ENCODE peak calls at places on chromosome 1, in eight cellular contexts. I is gastrocnemius medialis; Z is prostate gland; P is astrocyte of the cerebellum; C is HFF-Myc; U is ovary; F is CD4-positive, alpha-beta memory T cell; A is SK-N-SH. N is an unnamed sample.

GRCh38 chr1:226586650-226587443 is 38.3 kb downstream of the STUM start:
- DNase-seq in I (no peak), Z (no peak), P (no peak), C (no peak), U (no peak), F (no peak), A (no peak), N (no peak)

GRCh38 chr1:209587778-209588177 is 4.3 kb downstream of the CAMK1G start:
- DNase-seq in I (no peak), Z (no peak), P (no peak), C (no peak), U (no peak), F (no peak), A (no peak), N (no peak)

GRCh38 chr1:228902781-228903572 is 167.7 kb downstream of the RHOU start:
- DNase-seq in I (peak), Z (peak), P (peak), C (peak), U (peak), F (no peak), A (peak), N (peak)

GRCh38 chr1:17828991-17829390 is 73.9 kb downstream of the ACTL8 start:
- DNase-seq in I (no peak), Z (no peak), P (no peak), C (no peak), U (no peak), F (no peak), A (no peak), N (no peak)

GRCh38 chr1:232084584-232085223 is 458.1 kb downstream of the DISC1 start:
- DNase-seq in I (no peak), Z (no peak), P (peak), C (no peak), U (no peak), F (no peak), A (no peak), N (no peak)

GRCh38 chr1:89998306-89998705 is 3.4 kb downstream of the ZNF326 start:
- DNase-seq in I (no peak), Z (no peak), P (no peak), C (no peak), U (no peak), F (no peak), A (no peak), N (no peak)

GRCh38 chr1:157360021-157360390 is 192.3 kb downstream of the FCRL5 start:
- DNase-seq in I (no peak), Z (no peak), P (no peak), C (no peak), U (no peak), F (no peak), A (no peak), N (no peak)

GRCh38 chr1:30611741-30612309 is 111.6 kb downstream of the MATN1 start:
- DNase-seq in I (no peak), Z (no peak), P (no peak), C (no peak), U (no peak), F (no peak), A (no peak), N (no peak)

GRCh38 chr1:231315887-231316286 is 21.8 kb downstream of the EXOC8 start:
- DNase-seq in I (no peak), Z (no peak), P (no peak), C (no peak), U (no peak), F (peak), A (peak), N (no peak)

GRCh38 chr1:147748687-147749350 is 11.6 kb downstream of the GJA5 start:
- DNase-seq in I (no peak), Z (no peak), P (no peak), C (no peak), U (no peak), F (no peak), A (no peak), N (no peak)

GRCh38 chr1:23865543-23865930 is 2.6 kb downstream of the FUCA1 start:
- DNase-seq in I (no peak), Z (peak), P (peak), C (peak), U (no peak), F (no peak), A (no peak), N (peak)

GRCh38 chr1:115031595-115031994 is 2.0 kb downstream of the TSHB start:
- DNase-seq in I (no peak), Z (no peak), P (no peak), C (no peak), U (no peak), F (no peak), A (no peak), N (no peak)

GRCh38 chr1:233613252-233614172 is at the start of gene KCNK1:
- DNase-seq in I (no peak), Z (peak), P (peak), C (peak), U (peak), F (no peak), A (peak), N (peak)

GRCh38 chr1:116664366-116664983 is 3.1 kb downstream of the IGSF3 start:
- DNase-seq in I (no peak), Z (no peak), P (no peak), C (no peak), U (no peak), F (no peak), A (no peak), N (no peak)

GRCh38 chr1:230282157-230282556 is 144.0 kb downstream of the PGBD5 start:
- DNase-seq in I (no peak), Z (no peak), P (no peak), C (no peak), U (peak), F (no peak), A (peak), N (no peak)

GRCh38 chr1:12012560-12013316 is 6.6 kb upstream of the MIIP start:
- DNase-seq in I (no peak), Z (no peak), P (no peak), C (no peak), U (no peak), F (no peak), A (no peak), N (no peak)

GRCh38 chr1:180042994-180043622 is 88.5 kb downstream of the CEP350 start:
- DNase-seq in I (no peak), Z (no peak), P (no peak), C (no peak), U (no peak), F (no peak), A (no peak), N (peak)
- H3K4me3 ChIP-seq in I (no peak), Z (no peak), P (no peak), C (no peak), U (no peak), F (no peak), A (no peak), N (no peak)

GRCh38 chr1:1020415-1021009 is 592 bp downstream of the AGRN start:
- DNase-seq in I (no peak), Z (no peak), P (no peak), C (no peak), U (no peak), F (no peak), A (peak), N (no peak)

GRCh38 chr1:1023700-1024099 is 3.8 kb downstream of the AGRN start:
- DNase-seq in I (no peak), Z (no peak), P (no peak), C (no peak), U (no peak), F (no peak), A (no peak), N (no peak)

GRCh38 chr1:1021010-1021845 is 1.3 kb downstream of the AGRN start:
- DNase-seq in I (no peak), Z (no peak), P (no peak), C (no peak), U (no peak), F (no peak), A (peak), N (no peak)

GRCh38 chr1:1022322-1023090 is 2.6 kb downstream of the AGRN start:
- DNase-seq in I (no peak), Z (no peak), P (no peak), C (no peak), U (no peak), F (no peak), A (no peak), N (no peak)

GRCh38 chr1:1021860-1022259 is 1.9 kb downstream of the AGRN start:
- DNase-seq in I (no peak), Z (no peak), P (no peak), C (no peak), U (no peak), F (no peak), A (no peak), N (no peak)
- H3K4me3 ChIP-seq in I (no peak), Z (no peak), P (peak), C (peak), U (no peak), F (no peak), A (no peak), N (no peak)

DNA sequence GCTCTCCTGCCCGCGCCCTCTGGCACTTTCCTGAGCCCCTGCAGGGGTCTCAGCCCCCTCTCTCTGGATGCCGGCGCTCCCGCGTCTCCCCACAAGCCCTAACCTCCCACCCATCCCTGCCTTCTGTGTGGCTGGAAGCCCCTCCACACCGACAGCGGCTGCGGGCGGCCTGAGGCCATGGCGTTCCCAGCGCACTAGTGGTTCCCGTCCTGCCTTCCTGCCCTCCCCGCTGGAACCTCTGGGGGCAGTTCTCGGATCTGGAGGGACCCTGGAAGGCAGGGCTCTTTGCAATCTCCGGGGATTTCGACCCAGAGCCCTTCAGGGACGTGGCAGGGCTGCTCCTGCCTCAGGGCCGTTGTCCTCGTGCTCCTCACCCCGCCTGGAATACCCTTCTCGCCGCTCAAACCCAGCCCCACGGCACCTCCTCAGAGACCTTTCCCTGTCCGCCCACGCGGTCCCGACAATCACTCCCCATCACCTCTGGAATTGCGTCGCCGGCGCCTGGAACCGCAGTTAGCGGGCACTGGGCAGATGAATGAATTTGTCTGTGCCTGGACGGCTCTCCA is 493 bp upstream of the ESPN start:
- DNase-seq in I (no peak), Z (no peak), P (no peak), C (no peak), U (no peak), F (no peak), A (peak), N (no peak)
- H3K4me3 ChIP-seq in I (no peak), Z (no peak), P (no peak), C (no peak), U (no peak), F (no peak), A (no peak), N (no peak)

GRCh38 chr1:54980046-54980527 is 341 bp upstream of the TMEM61 start:
- DNase-seq in I (no peak), Z (no peak), P (no peak), C (no peak), U (no peak), F (no peak), A (no peak), N (no peak)

GRCh38 chr1:54981466-54981865 is 1.0 kb downstream of the TMEM61 start:
- DNase-seq in I (no peak), Z (no peak), P (no peak), C (no peak), U (no peak), F (no peak), A (no peak), N (no peak)

GRCh38 chr1:54978528-54979326 is 1.7 kb upstream of the TMEM61 start:
- DNase-seq in I (no peak), Z (no peak), P (no peak), C (no peak), U (no peak), F (no peak), A (no peak), N (no peak)

GRCh38 chr1:54979327-54979891 is 1.0 kb upstream of the TMEM61 start:
- DNase-seq in I (no peak), Z (no peak), P (no peak), C (no peak), U (no peak), F (no peak), A (no peak), N (no peak)

DNA sequence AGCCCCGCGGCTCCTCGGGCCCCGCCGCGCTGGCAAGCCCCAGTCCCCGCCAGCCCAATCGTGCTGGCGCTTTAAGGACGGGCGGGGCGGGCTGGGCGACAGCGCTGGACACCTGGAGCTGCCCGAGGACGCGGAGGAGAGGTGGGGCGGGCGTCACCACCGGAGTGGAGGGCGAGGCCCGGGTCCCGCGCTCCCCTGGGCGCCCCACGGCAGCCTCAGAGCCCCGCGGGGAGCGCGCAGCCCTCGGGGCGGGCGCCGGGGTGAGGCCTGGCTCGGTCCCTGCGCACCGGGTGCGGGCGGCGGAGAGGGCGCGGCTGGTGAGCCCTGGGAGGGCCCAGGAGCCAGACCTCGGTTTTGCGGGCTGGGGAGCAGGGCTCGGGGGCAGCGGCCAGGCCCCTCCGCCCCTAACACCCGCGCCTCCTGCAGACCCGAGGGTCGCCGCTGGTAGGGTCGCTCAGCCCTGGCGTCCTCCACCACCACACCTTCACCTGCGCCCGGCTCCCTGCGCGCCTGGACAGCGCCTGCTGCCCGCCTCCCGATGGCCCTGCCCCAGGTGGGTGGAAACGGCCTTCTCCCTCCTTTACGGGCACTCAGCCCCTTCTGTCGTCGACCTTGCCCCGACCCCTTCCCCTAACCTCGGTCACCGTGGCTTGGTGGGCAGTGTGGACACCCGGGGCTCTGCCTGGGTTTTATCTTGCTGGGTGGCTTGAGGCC is at the start of gene TMEM61:
- DNase-seq in I (no peak), Z (no peak), P (no peak), C (no peak), U (no peak), F (no peak), A (peak), N (no peak)
- H3K4me3 ChIP-seq in I (peak), Z (peak), P (peak), C (peak), U (peak), F (no peak), A (peak), N (peak)

DNA sequence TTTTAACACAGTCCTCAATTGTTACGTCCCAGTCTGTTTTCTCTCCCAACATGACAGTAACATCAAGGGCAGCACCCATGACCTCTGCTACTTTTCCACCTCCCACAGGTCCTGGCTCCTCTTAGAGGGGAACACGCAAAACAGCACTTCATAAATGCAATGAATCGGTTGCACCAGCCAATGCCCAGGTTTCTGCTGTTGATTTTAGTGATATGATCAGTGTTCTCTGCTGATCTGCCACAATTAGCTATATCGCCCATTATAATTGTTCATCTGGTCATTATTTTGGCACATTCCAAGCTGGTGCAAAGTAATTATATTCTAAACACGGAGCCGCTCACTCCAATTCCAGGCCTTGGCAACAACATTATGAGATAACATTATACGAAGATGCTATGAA is 184.5 kb downstream of the KCNH1 start:
- DNase-seq in I (no peak), Z (no peak), P (no peak), C (no peak), U (no peak), F (no peak), A (peak), N (no peak)
- H3K4me3 ChIP-seq in I (no peak), Z (no peak), P (no peak), C (no peak), U (no peak), F (no peak), A (no peak), N (no peak)

GRCh38 chr1:151934048-151934493 is 24.8 kb upstream of the THEM4 start:
- DNase-seq in I (no peak), Z (peak), P (no peak), C (no peak), U (peak), F (peak), A (peak), N (no peak)

GRCh38 chr1:151936653-151937052 is 27.3 kb upstream of the THEM4 start:
- DNase-seq in I (no peak), Z (no peak), P (no peak), C (no peak), U (no peak), F (no peak), A (no peak), N (no peak)

GRCh38 chr1:151935154-151935553 is 25.8 kb upstream of the THEM4 start:
- DNase-seq in I (no peak), Z (no peak), P (no peak), C (no peak), U (no peak), F (no peak), A (no peak), N (no peak)

GRCh38 chr1:151939141-151939540 is 29.8 kb upstream of the THEM4 start:
- DNase-seq in I (no peak), Z (no peak), P (no peak), C (no peak), U (no peak), F (no peak), A (no peak), N (no peak)

DNA sequence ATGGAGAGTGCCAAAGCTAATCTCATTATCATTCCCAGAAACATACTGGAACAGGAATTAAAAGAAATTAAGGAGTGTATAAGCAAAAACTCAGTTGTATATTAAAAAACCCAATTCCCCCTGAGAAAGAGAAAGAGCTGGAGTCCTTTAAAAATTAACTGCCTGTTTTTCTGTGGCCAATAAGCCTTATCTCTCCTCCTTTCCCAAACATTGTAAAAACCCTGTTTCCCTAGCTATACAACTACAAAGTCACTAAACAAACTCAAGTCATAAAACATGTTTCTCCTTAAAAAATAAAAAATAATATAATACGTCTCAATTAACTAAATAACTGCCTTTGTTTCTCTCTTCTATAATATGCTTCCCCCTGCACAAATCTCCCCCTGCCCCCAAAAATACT is 26.9 kb upstream of the THEM4 start:
- DNase-seq in I (no peak), Z (no peak), P (no peak), C (no peak), U (no peak), F (no peak), A (no peak), N (no peak)
- H3K4me3 ChIP-seq in I (no peak), Z (no peak), P (no peak), C (no peak), U (no peak), F (no peak), A (no peak), N (no peak)

GRCh38 chr1:21668232-21669032 is 725 bp downstream of the RAP1GAP start:
- DNase-seq in I (no peak), Z (no peak), P (no peak), C (no peak), U (no peak), F (no peak), A (peak), N (no peak)

GRCh38 chr1:21669287-21670058 is at the start of gene RAP1GAP:
- DNase-seq in I (no peak), Z (peak), P (no peak), C (no peak), U (no peak), F (peak), A (peak), N (no peak)

GRCh38 chr1:21667348-21668231 is 1.6 kb downstream of the RAP1GAP start:
- DNase-seq in I (no peak), Z (no peak), P (no peak), C (no peak), U (no peak), F (no peak), A (no peak), N (no peak)

GRCh38 chr1:21670059-21670881 is 1.1 kb upstream of the RAP1GAP start:
- DNase-seq in I (no peak), Z (no peak), P (no peak), C (no peak), U (no peak), F (no peak), A (no peak), N (no peak)

DNA sequence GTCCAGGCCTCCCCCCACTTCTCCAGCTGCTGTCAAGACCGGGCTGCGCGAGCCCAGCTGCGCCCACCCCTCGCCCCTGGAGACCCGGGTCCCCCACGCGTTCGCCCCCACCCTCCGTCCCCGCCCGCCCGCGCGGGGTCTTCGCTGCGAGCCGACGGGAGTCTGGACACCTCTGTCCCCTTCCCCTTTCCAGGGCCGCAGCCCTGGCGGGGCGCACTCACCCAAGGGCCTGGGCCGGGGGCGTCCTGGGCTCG is 197 bp downstream of the RAP1GAP start:
- DNase-seq in I (no peak), Z (no peak), P (no peak), C (no peak), U (no peak), F (no peak), A (no peak), N (no peak)
- H3K4me3 ChIP-seq in I (peak), Z (peak), P (peak), C (no peak), U (peak), F (peak), A (peak), N (peak)

DNA sequence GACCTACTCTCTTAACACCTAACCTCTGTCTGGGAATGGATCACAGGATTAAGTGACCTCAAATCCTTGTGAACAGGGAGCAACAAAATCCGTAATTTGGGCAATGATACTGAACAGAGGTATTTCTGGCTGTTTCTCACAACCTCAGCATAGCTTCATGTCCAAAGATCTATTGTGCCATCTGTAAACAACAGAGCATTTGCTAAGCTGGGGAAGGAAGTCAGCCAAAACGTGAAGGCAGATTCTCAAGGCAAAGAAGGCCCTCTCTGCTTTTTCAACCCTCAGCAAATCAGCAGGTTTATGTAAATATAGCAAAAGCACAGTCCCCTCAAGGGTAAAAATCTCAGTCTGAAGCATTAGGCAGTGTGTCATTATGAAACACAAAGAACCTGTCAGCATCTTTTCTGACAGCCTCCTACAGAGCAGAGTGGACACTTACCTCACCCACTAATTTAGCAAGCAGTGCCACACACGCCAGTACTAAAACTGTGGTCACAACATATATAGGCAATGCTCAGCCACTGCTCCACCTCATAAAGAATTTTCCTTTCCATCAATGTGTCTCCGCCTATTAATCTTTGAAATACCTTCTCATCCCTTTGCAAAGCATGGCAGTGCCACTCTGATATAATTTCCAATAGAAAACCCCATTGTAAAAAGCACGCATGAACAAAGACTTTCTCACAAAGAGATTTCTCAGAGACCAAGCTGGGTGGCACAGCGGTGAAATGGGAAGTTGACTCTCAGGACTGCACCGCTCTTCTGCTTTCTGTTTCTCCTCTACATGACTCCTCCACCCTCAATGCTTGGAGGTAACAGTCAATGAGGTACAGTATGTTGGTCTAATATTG is 188.0 kb downstream of the RERE start:
- DNase-seq in I (no peak), Z (no peak), P (no peak), C (no peak), U (no peak), F (no peak), A (no peak), N (no peak)
- H3K4me3 ChIP-seq in I (no peak), Z (no peak), P (no peak), C (no peak), U (no peak), F (no peak), A (no peak), N (no peak)

N was measured in skeletal muscle cell.